ENCODE peak calls at places on chromosomes 7 and 10, in five cellular contexts. N, A, E, Y and R are unnamed samples.
A peak's percentile ranks its signal among the peaks of the same experiment; 100 is the strongest.

GRCh38 chr7:97015279-97015678 is 9.4 kb downstream of the DLX5 start:
- DNase-seq in Y (no peak), N (no peak), A (no peak), E (no peak), R (peak; percentile 4)

GRCh38 chr10:125756196-125756595 is 19.4 kb downstream of the MMP21 start:
- DNase-seq in E (no peak), Y (no peak), A (no peak), N (no peak), R (no peak)

GRCh38 chr7:113561446-113561845 is 357.4 kb downstream of the PPP1R3A start:
- DNase-seq in Y (no peak), E (no peak), A (no peak), N (peak; percentile 22), R (no peak)

GRCh38 chr7:105677395-105677701 is 96.1 kb upstream of the EFCAB10 start:
- DNase-seq in Y (no peak), E (no peak), N (no peak), A (no peak), R (no peak)

GRCh38 chr10:57482259-57482658 is 785.4 kb downstream of the IPMK start:
- DNase-seq in E (no peak), N (no peak), Y (no peak), A (no peak), R (no peak)

GRCh38 chr10:79180619-79181221 is 112.0 kb downstream of the ZMIZ1 start:
- DNase-seq in A (no peak), Y (no peak), N (no peak), E (no peak), R (no peak)

GRCh38 chr7:99379043-99379577 is 4.6 kb downstream of the ARPC1B start:
- DNase-seq in Y (peak; percentile 32), A (no peak), E (peak; percentile 40), N (peak; percentile 96), R (no peak)

GRCh38 chr7:70674268-70675025 is 457.5 kb upstream of the GALNT17 start:
- DNase-seq in E (no peak), N (peak; percentile 35), Y (no peak), A (no peak), R (no peak)

GRCh38 chr7:1368682-1369571 is 90.3 kb downstream of the MICALL2 start:
- DNase-seq in A (peak; percentile 50), E (no peak), Y (no peak), N (peak; percentile 17), R (peak; percentile 96)

GRCh38 chr10:59387951-59388431 is 25.6 kb upstream of the FAM13C start:
- DNase-seq in E (no peak), N (peak; percentile 69), Y (no peak), A (no peak), R (no peak)

GRCh38 chr7:47715631-47716068 is 133.7 kb upstream of the TNS3 start:
- DNase-seq in E (no peak), N (no peak), Y (no peak), A (peak; percentile 83), R (no peak)

GRCh38 chr7:93146036-93146435 is 2.1 kb downstream of the SAMD9L start:
- DNase-seq in A (no peak), Y (no peak), E (no peak), N (no peak), R (peak; percentile 36)

GRCh38 chr7:108114117-108114841 is 15.9 kb downstream of the LAMB4 start:
- DNase-seq in A (no peak), Y (no peak), N (no peak), E (no peak), R (peak; percentile 81)

GRCh38 chr7:147332988-147333387 is 1216.4 kb downstream of the CNTNAP2 start:
- DNase-seq in A (no peak), Y (no peak), E (no peak), N (no peak), R (no peak)

GRCh38 chr7:1856161-1856965 is 186.3 kb downstream of the ELFN1 start:
- DNase-seq in A (peak; percentile 54), E (no peak), N (no peak), Y (no peak), R (no peak)

GRCh38 chr7:95526128-95526738 is 40.5 kb downstream of the ASB4 start:
- DNase-seq in E (no peak), A (no peak), N (no peak), Y (no peak), R (no peak)

GRCh38 chr10:35432781-35433338 is 96.6 kb downstream of the CCNY start:
- DNase-seq in A (no peak), Y (no peak), E (no peak), N (no peak), R (no peak)

GRCh38 chr10:4926400-4926799 is 36.8 kb upstream of the AKR1C1 start:
- DNase-seq in N (no peak), A (no peak), Y (no peak), E (no peak), R (no peak)

GRCh38 chr7:428896-429827 is 90.5 kb downstream of the PDGFA start:
- DNase-seq in E (no peak), A (no peak), N (no peak), Y (no peak), R (no peak)

GRCh38 chr10:102511562-102512274 is 7.9 kb downstream of the SUFU start:
- DNase-seq in N (no peak), Y (no peak), A (no peak), E (no peak), R (no peak)

GRCh38 chr10:71232089-71232998 is 20.0 kb downstream of the UNC5B start:
- DNase-seq in Y (no peak), N (no peak), A (peak; percentile 36), E (no peak), R (no peak)

GRCh38 chr7:79782906-79783305 is 329.4 kb upstream of the MAGI2 start:
- DNase-seq in Y (no peak), E (no peak), A (no peak), N (no peak), R (no peak)

GRCh38 chr10:79422178-79422892 is 23.1 kb downstream of the ZCCHC24 start:
- DNase-seq in N (peak; percentile 99), E (no peak), Y (no peak), A (peak; percentile 44), R (no peak)

GRCh38 chr10:36494386-36494785 is 631.0 kb upstream of the ANKRD30A start:
- DNase-seq in N (peak; percentile 27), Y (no peak), A (no peak), E (no peak), R (no peak)

GRCh38 chr10:21424511-21424910 is 101.0 kb downstream of the SKIDA1 start:
- DNase-seq in E (no peak), A (no peak), Y (no peak), N (no peak), R (no peak)

GRCh38 chr7:47292832-47293309 is 289.0 kb downstream of the TNS3 start:
- DNase-seq in A (no peak), N (no peak), Y (no peak), E (no peak), R (no peak)